ENCODE peak calls at places on chromosome 16, in eight cellular contexts. One of them, this sample, is unnamed.

GRCh38 chr16:20383106-20384029 is 21.2 kb downstream of the PDILT start:
- DNase-seq in naive thymus-derived CD8-positive, alpha-beta T cell: no peak
- DNase-seq in tibial artery: peak
- DNase-seq in putamen: peak
- DNase-seq in activated naive CD4-positive, alpha-beta T cell: peak
- DNase-seq in Kasumi-1: peak
- DNase-seq in NCI-H1105: peak
- DNase-seq in ACHN: peak
- DNase-seq in this sample: no peak

GRCh38 chr16:65373095-65373494 is 251.2 kb upstream of the CDH11 start:
- DNase-seq in NCI-H1105: no peak
- DNase-seq in activated naive CD4-positive, alpha-beta T cell: no peak
- DNase-seq in ACHN: no peak
- DNase-seq in Kasumi-1: peak
- DNase-seq in naive thymus-derived CD8-positive, alpha-beta T cell: no peak
- DNase-seq in putamen: no peak
- DNase-seq in tibial artery: no peak
- DNase-seq in this sample: no peak

GRCh38 chr16:9139965-9140364 is 48.5 kb downstream of the HAPSTR1 start:
- DNase-seq in Kasumi-1: peak
- DNase-seq in NCI-H1105: no peak
- DNase-seq in activated naive CD4-positive, alpha-beta T cell: no peak
- DNase-seq in naive thymus-derived CD8-positive, alpha-beta T cell: no peak
- DNase-seq in tibial artery: no peak
- DNase-seq in ACHN: peak
- DNase-seq in putamen: no peak
- DNase-seq in this sample: no peak

GRCh38 chr16:74984194-74984669 is 691 bp downstream of the WDR59 start:
- DNase-seq in ACHN: peak
- DNase-seq in putamen: no peak
- DNase-seq in Kasumi-1: no peak
- DNase-seq in naive thymus-derived CD8-positive, alpha-beta T cell: no peak
- DNase-seq in tibial artery: no peak
- DNase-seq in NCI-H1105: no peak
- DNase-seq in activated naive CD4-positive, alpha-beta T cell: peak
- DNase-seq in this sample: no peak

GRCh38 chr16:48158296-48158695 is 2.5 kb upstream of the ABCC12 start:
- DNase-seq in Kasumi-1: no peak
- DNase-seq in ACHN: peak
- DNase-seq in tibial artery: no peak
- DNase-seq in activated naive CD4-positive, alpha-beta T cell: no peak
- DNase-seq in putamen: no peak
- DNase-seq in naive thymus-derived CD8-positive, alpha-beta T cell: no peak
- DNase-seq in NCI-H1105: no peak
- DNase-seq in this sample: no peak

GRCh38 chr16:30155188-30155587 is 28.2 kb upstream of the CORO1A start:
- DNase-seq in activated naive CD4-positive, alpha-beta T cell: no peak
- DNase-seq in ACHN: no peak
- DNase-seq in naive thymus-derived CD8-positive, alpha-beta T cell: no peak
- DNase-seq in tibial artery: no peak
- DNase-seq in Kasumi-1: no peak
- DNase-seq in putamen: no peak
- DNase-seq in NCI-H1105: no peak
- DNase-seq in this sample: no peak

GRCh38 chr16:29806096-29806579 is at the start of gene MAZ:
- DNase-seq in naive thymus-derived CD8-positive, alpha-beta T cell: peak
- DNase-seq in activated naive CD4-positive, alpha-beta T cell: peak
- DNase-seq in tibial artery: no peak
- DNase-seq in ACHN: no peak
- DNase-seq in NCI-H1105: no peak
- DNase-seq in Kasumi-1: no peak
- DNase-seq in putamen: peak
- DNase-seq in this sample: peak

GRCh38 chr16:69703638-69704037 is 22.7 kb downstream of the NQO1 start:
- DNase-seq in putamen: no peak
- DNase-seq in Kasumi-1: no peak
- DNase-seq in naive thymus-derived CD8-positive, alpha-beta T cell: no peak
- DNase-seq in ACHN: no peak
- DNase-seq in NCI-H1105: no peak
- DNase-seq in tibial artery: no peak
- DNase-seq in activated naive CD4-positive, alpha-beta T cell: no peak
- DNase-seq in this sample: no peak

GRCh38 chr16:49674990-49675389 is 180.9 kb downstream of the ZNF423 start:
- DNase-seq in tibial artery: no peak
- DNase-seq in putamen: no peak
- DNase-seq in activated naive CD4-positive, alpha-beta T cell: no peak
- DNase-seq in NCI-H1105: no peak
- DNase-seq in naive thymus-derived CD8-positive, alpha-beta T cell: no peak
- DNase-seq in Kasumi-1: no peak
- DNase-seq in ACHN: no peak
- DNase-seq in this sample: no peak

GRCh38 chr16:56493131-56493530 is 26.7 kb downstream of the BBS2 start:
- DNase-seq in activated naive CD4-positive, alpha-beta T cell: no peak
- DNase-seq in putamen: no peak
- DNase-seq in naive thymus-derived CD8-positive, alpha-beta T cell: no peak
- DNase-seq in tibial artery: no peak
- DNase-seq in ACHN: no peak
- DNase-seq in NCI-H1105: no peak
- DNase-seq in Kasumi-1: no peak
- DNase-seq in this sample: no peak

GRCh38 chr16:78563905-78564304 is 464.5 kb downstream of the WWOX start:
- DNase-seq in NCI-H1105: peak
- DNase-seq in ACHN: no peak
- DNase-seq in putamen: no peak
- DNase-seq in Kasumi-1: no peak
- DNase-seq in activated naive CD4-positive, alpha-beta T cell: no peak
- DNase-seq in tibial artery: no peak
- DNase-seq in naive thymus-derived CD8-positive, alpha-beta T cell: no peak
- DNase-seq in this sample: no peak

GRCh38 chr16:15604460-15605390 is 38.2 kb downstream of the MARF1 start:
- DNase-seq in Kasumi-1: no peak
- DNase-seq in tibial artery: no peak
- DNase-seq in NCI-H1105: no peak
- DNase-seq in ACHN: no peak
- DNase-seq in putamen: no peak
- DNase-seq in activated naive CD4-positive, alpha-beta T cell: no peak
- DNase-seq in naive thymus-derived CD8-positive, alpha-beta T cell: no peak
- DNase-seq in this sample: no peak

GRCh38 chr16:2040450-2041105 is 7.1 kb downstream of the NTHL1 start:
- DNase-seq in activated naive CD4-positive, alpha-beta T cell: no peak
- DNase-seq in Kasumi-1: no peak
- DNase-seq in putamen: no peak
- DNase-seq in tibial artery: no peak
- DNase-seq in ACHN: no peak
- DNase-seq in naive thymus-derived CD8-positive, alpha-beta T cell: no peak
- DNase-seq in NCI-H1105: no peak
- DNase-seq in this sample: no peak

GRCh38 chr16:49876716-49877129 is 20.8 kb upstream of the ZNF423 start:
- DNase-seq in putamen: no peak
- DNase-seq in tibial artery: peak
- DNase-seq in NCI-H1105: no peak
- DNase-seq in Kasumi-1: no peak
- DNase-seq in ACHN: peak
- DNase-seq in naive thymus-derived CD8-positive, alpha-beta T cell: no peak
- DNase-seq in activated naive CD4-positive, alpha-beta T cell: no peak
- DNase-seq in this sample: no peak

GRCh38 chr16:4316732-4317461 is 1.0 kb downstream of the GLIS2 start:
- DNase-seq in putamen: peak
- DNase-seq in Kasumi-1: no peak
- DNase-seq in naive thymus-derived CD8-positive, alpha-beta T cell: no peak
- DNase-seq in activated naive CD4-positive, alpha-beta T cell: no peak
- DNase-seq in tibial artery: peak
- DNase-seq in NCI-H1105: peak
- DNase-seq in ACHN: peak
- DNase-seq in this sample: no peak

GRCh38 chr16:24800586-24800985 is 45.2 kb upstream of the SLC5A11 start:
- DNase-seq in tibial artery: no peak
- DNase-seq in ACHN: peak
- DNase-seq in naive thymus-derived CD8-positive, alpha-beta T cell: no peak
- DNase-seq in Kasumi-1: no peak
- DNase-seq in activated naive CD4-positive, alpha-beta T cell: no peak
- DNase-seq in NCI-H1105: no peak
- DNase-seq in putamen: no peak
- DNase-seq in this sample: no peak

GRCh38 chr16:2511128-2511785 is 2.5 kb upstream of the ATP6V0C start:
- DNase-seq in Kasumi-1: no peak
- DNase-seq in NCI-H1105: no peak
- DNase-seq in activated naive CD4-positive, alpha-beta T cell: no peak
- DNase-seq in tibial artery: peak
- DNase-seq in naive thymus-derived CD8-positive, alpha-beta T cell: no peak
- DNase-seq in ACHN: peak
- DNase-seq in putamen: no peak
- DNase-seq in this sample: no peak

GRCh38 chr16:27922433-27922832 is 141.1 kb downstream of the GSG1L start:
- DNase-seq in tibial artery: no peak
- DNase-seq in putamen: no peak
- DNase-seq in ACHN: peak
- DNase-seq in activated naive CD4-positive, alpha-beta T cell: no peak
- DNase-seq in naive thymus-derived CD8-positive, alpha-beta T cell: no peak
- DNase-seq in NCI-H1105: no peak
- DNase-seq in Kasumi-1: no peak
- DNase-seq in this sample: no peak

GRCh38 chr16:27305342-27305741 is 8.4 kb upstream of the IL4R start:
- DNase-seq in naive thymus-derived CD8-positive, alpha-beta T cell: no peak
- DNase-seq in ACHN: no peak
- DNase-seq in tibial artery: no peak
- DNase-seq in Kasumi-1: no peak
- DNase-seq in NCI-H1105: no peak
- DNase-seq in activated naive CD4-positive, alpha-beta T cell: no peak
- DNase-seq in putamen: no peak
- DNase-seq in this sample: no peak

GRCh38 chr16:67147437-67148140 is 3.2 kb downstream of the B3GNT9 start:
- DNase-seq in putamen: no peak
- DNase-seq in activated naive CD4-positive, alpha-beta T cell: no peak
- DNase-seq in tibial artery: no peak
- DNase-seq in ACHN: no peak
- DNase-seq in Kasumi-1: no peak
- DNase-seq in NCI-H1105: no peak
- DNase-seq in naive thymus-derived CD8-positive, alpha-beta T cell: no peak
- DNase-seq in this sample: no peak

GRCh38 chr16:68009157-68009735 is 6.5 kb downstream of the DPEP2NB start:
- DNase-seq in Kasumi-1: no peak
- DNase-seq in NCI-H1105: no peak
- DNase-seq in putamen: no peak
- DNase-seq in naive thymus-derived CD8-positive, alpha-beta T cell: no peak
- DNase-seq in ACHN: no peak
- DNase-seq in tibial artery: no peak
- DNase-seq in activated naive CD4-positive, alpha-beta T cell: no peak
- DNase-seq in this sample: no peak

GRCh38 chr16:23026777-23027362 is 122.4 kb downstream of the USP31 start:
- DNase-seq in activated naive CD4-positive, alpha-beta T cell: no peak
- DNase-seq in naive thymus-derived CD8-positive, alpha-beta T cell: no peak
- DNase-seq in putamen: no peak
- DNase-seq in Kasumi-1: no peak
- DNase-seq in NCI-H1105: no peak
- DNase-seq in tibial artery: no peak
- DNase-seq in ACHN: peak
- DNase-seq in this sample: no peak

GRCh38 chr16:590165-590874 is 454 bp downstream of the RAB40C start:
- DNase-seq in ACHN: peak
- DNase-seq in activated naive CD4-positive, alpha-beta T cell: no peak
- DNase-seq in NCI-H1105: no peak
- DNase-seq in Kasumi-1: no peak
- DNase-seq in naive thymus-derived CD8-positive, alpha-beta T cell: peak
- DNase-seq in tibial artery: no peak
- DNase-seq in putamen: no peak
- DNase-seq in this sample: no peak

GRCh38 chr16:65538945-65539344 is 417.1 kb upstream of the CDH11 start:
- DNase-seq in tibial artery: no peak
- DNase-seq in activated naive CD4-positive, alpha-beta T cell: no peak
- DNase-seq in NCI-H1105: no peak
- DNase-seq in putamen: no peak
- DNase-seq in ACHN: no peak
- DNase-seq in naive thymus-derived CD8-positive, alpha-beta T cell: no peak
- DNase-seq in Kasumi-1: no peak
- DNase-seq in this sample: no peak

GRCh38 chr16:14497245-14498082 is 132.6 kb downstream of the PARN start:
- DNase-seq in naive thymus-derived CD8-positive, alpha-beta T cell: no peak
- DNase-seq in putamen: no peak
- DNase-seq in Kasumi-1: no peak
- DNase-seq in NCI-H1105: no peak
- DNase-seq in activated naive CD4-positive, alpha-beta T cell: no peak
- DNase-seq in tibial artery: no peak
- DNase-seq in ACHN: no peak
- DNase-seq in this sample: no peak

GRCh38 chr16:72404299-72404698 is 232.3 kb upstream of the PMFBP1 start:
- DNase-seq in ACHN: no peak
- DNase-seq in activated naive CD4-positive, alpha-beta T cell: no peak
- DNase-seq in Kasumi-1: no peak
- DNase-seq in naive thymus-derived CD8-positive, alpha-beta T cell: no peak
- DNase-seq in putamen: no peak
- DNase-seq in NCI-H1105: no peak
- DNase-seq in tibial artery: no peak
- DNase-seq in this sample: no peak

GRCh38 chr16:84982434-84982833 is 28.9 kb downstream of the ZDHHC7 start:
- DNase-seq in tibial artery: no peak
- DNase-seq in putamen: no peak
- DNase-seq in naive thymus-derived CD8-positive, alpha-beta T cell: no peak
- DNase-seq in ACHN: no peak
- DNase-seq in NCI-H1105: no peak
- DNase-seq in Kasumi-1: no peak
- DNase-seq in activated naive CD4-positive, alpha-beta T cell: no peak
- DNase-seq in this sample: no peak

GRCh38 chr16:68235105-68235881 is 634 bp downstream of the ESRP2 start:
- DNase-seq in naive thymus-derived CD8-positive, alpha-beta T cell: peak
- DNase-seq in Kasumi-1: no peak
- DNase-seq in tibial artery: no peak
- DNase-seq in activated naive CD4-positive, alpha-beta T cell: no peak
- DNase-seq in putamen: no peak
- DNase-seq in ACHN: no peak
- DNase-seq in NCI-H1105: no peak
- DNase-seq in this sample: peak